ENCODE peak calls at places on chromosome 13, in six cellular contexts. H, X, J, V, F and L are unnamed samples.

GRCh38 chr13:105961438-105961837 is 574.0 kb downstream of the EFNB2 start:
- DNase-seq in H (no peak), X (no peak), J (no peak), V (no peak), F (no peak), L (no peak)

GRCh38 chr13:114328034-114328433 is 13.7 kb downstream of the CHAMP1 start:
- DNase-seq in H (no peak), X (no peak), J (no peak), V (no peak), F (no peak), L (no peak)

GRCh38 chr13:79528356-79528755 is 47.4 kb downstream of the NDFIP2 start:
- DNase-seq in H (no peak), X (no peak), J (no peak), V (no peak), F (no peak), L (no peak)

GRCh38 chr13:106480511-106480910 is 55.0 kb downstream of the EFNB2 start:
- DNase-seq in H (no peak), X (no peak), J (no peak), V (no peak), F (no peak), L (no peak)

GRCh38 chr13:110820311-110820710 is 94.6 kb downstream of the ANKRD10 start:
- DNase-seq in H (no peak), X (no peak), J (no peak), V (no peak), F (no peak), L (no peak)

GRCh38 chr13:113839536-113840204 is 24.2 kb downstream of the GAS6 start:
- DNase-seq in H (no peak), X (no peak), J (no peak), V (no peak), F (no peak), L (no peak)

GRCh38 chr13:40452038-40452666 is 214.3 kb downstream of the FOXO1 start:
- DNase-seq in H (no peak), X (no peak), J (no peak), V (no peak), F (no peak), L (no peak)

GRCh38 chr13:47397739-47398138 is 500.9 kb upstream of the HTR2A start:
- DNase-seq in H (peak), X (no peak), J (no peak), V (peak), F (no peak), L (no peak)

GRCh38 chr13:111322916-111323331 is 2.5 kb downstream of the TEX29 start:
- DNase-seq in H (no peak), X (peak), J (no peak), V (no peak), F (no peak), L (no peak)

GRCh38 chr13:111330211-111330610 is 9.8 kb downstream of the TEX29 start:
- DNase-seq in H (no peak), X (no peak), J (no peak), V (no peak), F (no peak), L (no peak)

GRCh38 chr13:112880976-112881540 is 88.0 kb upstream of the MCF2L start:
- DNase-seq in H (no peak), X (peak), J (no peak), V (no peak), F (no peak), L (no peak)

GRCh38 chr13:91247768-91248167 is 99.7 kb upstream of the MIR17HG start:
- DNase-seq in H (peak), X (no peak), J (no peak), V (no peak), F (no peak), L (peak)

GRCh38 chr13:79662882-79663281 is 181.9 kb downstream of the NDFIP2 start:
- DNase-seq in H (no peak), X (no peak), J (no peak), V (no peak), F (no peak), L (no peak)

DNA sequence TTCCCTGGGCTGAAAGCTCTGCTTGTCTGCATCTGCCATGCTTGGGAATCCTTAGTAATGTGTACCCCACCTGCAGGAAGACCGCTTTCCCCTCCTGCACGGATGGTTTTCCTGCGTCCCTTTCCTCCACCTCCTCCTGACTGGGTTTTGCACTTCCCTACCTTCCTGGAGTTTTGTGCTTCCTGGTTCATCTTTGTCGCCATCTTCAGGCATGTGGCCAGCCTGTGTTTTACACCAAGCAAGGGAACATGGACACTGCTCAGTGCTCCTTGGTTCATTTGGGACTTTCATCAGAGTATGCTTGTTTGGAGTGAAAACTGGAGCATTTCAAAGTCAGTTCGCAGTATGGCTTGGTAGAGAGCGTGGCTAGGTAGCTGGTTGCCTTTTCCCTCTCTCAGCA is 30.7 kb downstream of the ERICH6B start:
- DNase-seq in H (peak), X (no peak), J (no peak), V (no peak), F (no peak), L (no peak)
- TF ChIP-seq CTCF in H (no peak), X (no peak), J (no peak), V (no peak), F (peak), L (no peak)

DNA sequence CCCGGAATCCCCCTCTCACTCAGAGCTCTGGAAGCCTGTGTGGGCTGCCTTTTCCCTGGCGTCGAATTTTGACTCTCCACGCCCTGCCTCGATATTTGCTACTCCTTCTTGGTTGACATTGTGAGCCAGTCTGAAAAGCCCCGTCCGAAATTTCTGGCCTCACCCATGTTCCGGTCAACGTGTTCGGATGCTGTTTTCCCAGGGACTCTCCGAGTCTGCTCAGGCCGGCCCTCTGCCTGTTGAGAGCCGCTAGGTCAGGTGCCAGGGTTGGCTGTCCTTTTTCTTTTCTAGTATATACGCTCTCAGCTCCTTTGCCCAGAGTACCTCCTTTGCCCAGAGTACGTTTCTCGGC is 6.8 kb upstream of the DGKH start:
- DNase-seq in H (peak), X (no peak), J (no peak), V (peak), F (peak), L (peak)
- TF ChIP-seq CTCF in H (peak), X (no peak), J (no peak), V (no peak), F (peak), L (peak)

GRCh38 chr13:46143239-46143701 is 38.4 kb upstream of the CPB2 start:
- DNase-seq in H (no peak), X (no peak), J (no peak), V (no peak), F (no peak), L (no peak)

GRCh38 chr13:46145950-46146349 is 36.0 kb downstream of the LCP1 start:
- DNase-seq in H (no peak), X (no peak), J (no peak), V (no peak), F (no peak), L (no peak)

GRCh38 chr13:46150134-46150693 is 31.8 kb downstream of the LCP1 start:
- DNase-seq in H (no peak), X (no peak), J (no peak), V (no peak), F (no peak), L (no peak)

GRCh38 chr13:46149272-46150133 is 32.5 kb downstream of the LCP1 start:
- DNase-seq in H (no peak), X (no peak), J (no peak), V (no peak), F (no peak), L (no peak)

GRCh38 chr13:46146898-46147297 is 35.1 kb downstream of the LCP1 start:
- DNase-seq in H (peak), X (no peak), J (no peak), V (no peak), F (no peak), L (no peak)
- TF ChIP-seq CTCF in H (no peak), X (no peak), J (no peak), V (no peak), F (no peak), L (no peak)

GRCh38 chr13:95745289-95745688 is 68.3 kb downstream of the DNAJC3 start:
- DNase-seq in H (no peak), X (no peak), J (no peak), V (no peak), F (no peak), L (no peak)

GRCh38 chr13:95749545-95749944 is 72.6 kb downstream of the DNAJC3 start:
- DNase-seq in H (no peak), X (no peak), J (no peak), V (no peak), F (no peak), L (no peak)

GRCh38 chr13:95741584-95742563 is 64.9 kb downstream of the DNAJC3 start:
- DNase-seq in H (no peak), X (no peak), J (no peak), V (no peak), F (peak), L (peak)

GRCh38 chr13:95743192-95743591 is 66.3 kb downstream of the DNAJC3 start:
- DNase-seq in H (no peak), X (no peak), J (no peak), V (no peak), F (no peak), L (no peak)

DNA sequence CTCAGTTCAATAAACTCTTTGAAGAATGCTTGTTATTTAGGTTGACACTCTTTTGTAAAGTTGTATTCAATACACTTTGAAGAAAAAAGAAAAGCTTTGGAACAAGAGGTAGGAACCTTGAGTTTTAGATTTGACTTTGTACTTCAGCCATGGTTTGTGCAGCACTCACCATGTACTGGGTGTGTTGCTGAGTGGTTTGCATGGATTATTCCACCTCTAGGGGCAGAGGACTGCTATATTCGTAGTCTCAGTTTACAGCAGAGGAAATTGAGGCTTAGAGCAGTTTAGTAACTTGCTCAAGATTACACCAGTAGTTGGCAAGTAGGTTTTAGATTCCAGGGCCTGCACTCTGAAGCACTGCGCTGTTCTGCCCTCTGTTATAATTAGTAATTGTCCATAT is 68.8 kb downstream of the DNAJC3 start:
- DNase-seq in H (no peak), X (no peak), J (no peak), V (no peak), F (no peak), L (no peak)
- TF ChIP-seq CTCF in H (no peak), X (no peak), J (no peak), V (no peak), F (no peak), L (no peak)

DNA sequence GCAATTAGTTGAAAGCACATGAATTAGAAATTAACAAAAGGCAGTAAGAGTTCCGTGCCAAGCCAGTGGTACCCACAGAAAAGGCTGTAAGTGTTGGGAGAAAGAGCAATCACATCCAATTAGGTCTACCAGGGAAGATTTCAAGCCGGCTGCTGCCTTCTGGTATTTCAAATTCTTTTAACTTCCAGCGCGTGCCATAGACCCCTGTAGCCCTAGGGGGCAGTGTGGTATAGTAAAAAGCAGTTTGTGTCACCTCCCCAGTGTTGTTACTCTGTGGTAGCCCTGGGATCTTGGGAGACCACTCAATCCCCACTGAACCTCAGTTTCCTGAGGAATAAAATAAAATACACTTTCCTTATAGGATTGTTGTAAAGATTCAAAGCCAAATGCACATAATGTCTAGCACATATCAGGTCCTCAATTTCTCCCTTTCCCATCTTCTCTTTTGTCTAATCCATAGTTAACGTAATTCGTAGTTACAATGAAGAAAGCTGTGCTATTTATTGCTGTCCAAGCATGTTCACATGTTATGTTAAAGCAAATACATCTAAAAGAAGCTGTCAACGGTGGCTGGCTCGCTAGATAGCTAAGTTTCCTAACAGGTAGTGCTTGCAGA is 230.2 kb downstream of the TDRD3 start:
- DNase-seq in H (peak), X (no peak), J (no peak), V (peak), F (no peak), L (peak)
- TF ChIP-seq CTCF in H (peak), X (peak), J (no peak), V (no peak), F (peak), L (peak)

DNA sequence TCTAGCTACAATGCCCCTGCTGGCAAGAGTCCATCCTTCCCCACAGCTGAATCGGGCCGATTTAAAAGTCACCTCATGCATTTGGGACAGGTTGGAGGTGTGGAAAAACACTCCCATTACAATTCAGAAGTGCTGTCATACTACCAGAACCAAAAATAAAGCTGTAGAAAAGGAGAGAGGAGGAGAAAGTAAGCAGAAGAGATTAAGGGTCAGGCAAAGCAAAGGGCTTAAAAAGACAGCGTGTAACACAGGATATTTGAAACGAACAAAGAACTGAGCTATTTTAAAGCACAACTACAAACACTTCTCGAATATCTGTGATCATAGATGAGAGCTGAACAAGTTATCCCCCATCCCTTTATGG is 90.4 kb downstream of the FGF14 start:
- DNase-seq in H (no peak), X (no peak), J (no peak), V (no peak), F (no peak), L (no peak)
- TF ChIP-seq CTCF in H (no peak), X (no peak), J (no peak), V (no peak), F (no peak), L (no peak)

GRCh38 chr13:82480415-82480814 is 1401.9 kb downstream of the SLITRK1 start:
- DNase-seq in H (no peak), X (no peak), J (no peak), V (no peak), F (no peak), L (no peak)
- TF ChIP-seq CTCF in H (peak), X (no peak), J (no peak), V (no peak), F (no peak), L (peak)

GRCh38 chr13:30256713-30257432 is 50.5 kb downstream of the KATNAL1 start:
- DNase-seq in H (no peak), X (no peak), J (no peak), V (no peak), F (no peak), L (no peak)
- TF ChIP-seq CTCF in H (no peak), X (no peak), J (no peak), V (no peak), F (no peak), L (no peak)

DNA sequence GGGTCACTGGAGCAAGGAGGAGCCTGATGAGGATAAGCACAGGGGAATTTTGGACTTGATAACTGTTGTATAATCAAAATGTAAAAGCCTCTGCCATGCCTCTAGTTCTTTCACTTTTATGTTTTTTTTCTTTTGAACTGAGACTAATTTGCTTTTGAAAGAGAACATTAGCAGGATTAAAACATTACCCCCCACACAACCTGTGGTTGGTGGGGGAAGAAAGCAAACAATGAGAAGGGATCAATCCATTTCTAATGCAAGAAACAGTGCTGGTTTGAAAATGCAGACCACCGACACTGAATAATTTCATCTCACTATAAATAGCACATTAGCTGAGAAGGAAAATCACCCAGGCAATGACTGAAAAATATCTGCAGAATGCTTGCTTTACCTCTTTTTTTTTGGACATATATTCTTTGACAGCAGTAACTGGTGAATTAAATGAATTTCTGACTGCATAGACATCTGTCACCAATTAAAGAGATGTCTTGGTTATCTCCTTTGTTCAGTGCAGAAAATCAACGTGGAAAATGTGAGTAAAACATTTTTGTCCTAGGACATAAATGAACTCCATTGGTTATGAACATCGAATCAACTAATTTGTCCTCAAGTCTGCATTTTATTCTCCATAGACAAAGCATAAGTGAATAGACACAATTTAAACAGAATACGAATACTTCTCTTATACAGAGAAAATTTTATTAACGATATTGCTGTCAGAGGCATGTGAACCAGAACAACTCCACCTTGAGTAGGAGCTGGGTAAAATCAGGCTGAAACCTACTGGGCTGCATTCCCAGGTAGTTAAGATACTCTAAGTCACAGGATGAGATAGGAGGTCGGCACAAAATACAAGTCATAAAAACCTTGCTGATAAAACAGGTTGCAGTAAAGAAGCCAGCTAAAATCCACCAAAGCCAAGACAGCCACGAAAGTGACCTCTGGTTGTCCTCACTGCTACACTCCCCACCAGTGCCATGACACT is 48.8 kb upstream of the TRPC4 start:
- DNase-seq in H (no peak), X (no peak), J (no peak), V (peak), F (no peak), L (no peak)
- TF ChIP-seq CTCF in H (no peak), X (no peak), J (no peak), V (no peak), F (no peak), L (no peak)

GRCh38 chr13:52127378-52127777 is 1.5 kb downstream of the NEK5 start:
- DNase-seq in H (no peak), X (no peak), J (no peak), V (no peak), F (no peak), L (no peak)

GRCh38 chr13:52125547-52125946 is 3.3 kb downstream of the NEK5 start:
- DNase-seq in H (no peak), X (no peak), J (no peak), V (no peak), F (no peak), L (no peak)

GRCh38 chr13:52130641-52131040 is 1.8 kb upstream of the NEK5 start:
- DNase-seq in H (peak), X (no peak), J (no peak), V (no peak), F (no peak), L (no peak)

GRCh38 chr13:52128714-52129700 is at the start of gene NEK5:
- DNase-seq in H (peak), X (peak), J (peak), V (peak), F (peak), L (peak)

DNA sequence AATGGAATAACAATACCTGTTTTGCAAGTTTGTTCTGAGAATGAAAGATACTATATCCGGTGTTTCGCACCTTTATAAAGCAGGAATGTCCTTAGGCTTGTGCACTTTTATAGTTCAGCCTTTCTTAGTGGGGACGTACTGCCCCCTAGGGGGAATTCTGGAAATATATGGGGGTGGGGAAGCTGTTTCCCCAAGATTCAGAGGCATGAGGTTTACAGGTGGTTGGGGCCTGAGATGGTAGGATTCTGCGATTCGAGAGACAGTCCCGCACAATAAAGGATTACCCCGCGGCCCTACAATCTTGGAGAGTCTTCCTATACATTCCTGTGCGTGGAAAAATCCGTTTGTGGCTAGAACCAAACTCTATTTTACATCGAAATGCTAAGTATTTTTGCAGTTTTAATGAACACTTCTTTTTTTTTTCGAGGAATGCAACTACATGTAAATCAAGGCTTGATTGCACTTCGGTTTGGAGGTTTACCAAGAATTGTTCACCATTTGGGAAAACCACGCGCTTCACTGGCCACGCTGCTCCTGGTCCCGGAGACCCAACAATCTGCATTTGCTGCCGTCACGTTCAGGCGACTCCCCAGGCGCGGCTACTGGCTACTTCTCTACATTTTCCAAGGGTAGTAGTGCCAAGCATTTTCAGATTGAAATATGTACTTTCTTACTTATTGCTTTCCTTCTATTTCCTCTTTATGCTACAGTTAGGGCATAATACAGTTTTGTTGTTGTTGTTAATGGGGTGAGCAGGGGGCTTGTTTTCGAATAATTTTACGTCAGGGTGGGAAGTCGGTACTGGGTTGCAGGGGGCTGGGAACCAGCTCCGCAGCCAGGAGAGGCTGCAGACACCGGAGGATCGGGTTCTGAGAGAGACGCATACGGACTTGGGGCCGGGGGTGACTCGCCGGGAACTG is 830 bp downstream of the NEK5 start:
- DNase-seq in H (peak), X (no peak), J (no peak), V (peak), F (peak), L (peak)
- TF ChIP-seq CTCF in H (peak), X (peak), J (peak), V (peak), F (peak), L (peak)